ENCODE peak calls at places on chromosomes 13 and 19, in ten cellular contexts. One of them, this sample, is unnamed.

GRCh38 chr13:31221057-31221456 is 21.3 kb downstream of the B3GLCT start:
- DNase-seq in ascending aorta: no peak
- DNase-seq in lower lobe of right lung: no peak
- DNase-seq in AG09309: no peak
- DNase-seq in OCI-LY7: no peak
- DNase-seq in coronary artery: no peak
- DNase-seq in endothelial cell: no peak
- DNase-seq in MCF 10A: no peak
- DNase-seq in nephron progenitor cell: no peak
- DNase-seq in neural crest cell: no peak
- DNase-seq in this sample: no peak

GRCh38 chr19:492091-492531 is 4.2 kb upstream of the MADCAM1 start:
- DNase-seq in ascending aorta: no peak
- DNase-seq in lower lobe of right lung: no peak
- DNase-seq in AG09309: no peak
- DNase-seq in OCI-LY7: peak
- DNase-seq in coronary artery: no peak
- DNase-seq in endothelial cell: peak
- DNase-seq in MCF 10A: no peak
- DNase-seq in nephron progenitor cell: peak
- DNase-seq in neural crest cell: no peak
- DNase-seq in this sample: peak

GRCh38 chr19:35710784-35711723 is 6.7 kb downstream of the ZBTB32 start:
- DNase-seq in ascending aorta: no peak
- DNase-seq in lower lobe of right lung: no peak
- DNase-seq in AG09309: no peak
- DNase-seq in OCI-LY7: peak
- DNase-seq in coronary artery: no peak
- DNase-seq in endothelial cell: no peak
- DNase-seq in MCF 10A: no peak
- DNase-seq in nephron progenitor cell: no peak
- DNase-seq in neural crest cell: no peak
- DNase-seq in this sample: no peak

GRCh38 chr13:106917024-106917491 is 349.1 kb upstream of the ARGLU1 start:
- DNase-seq in ascending aorta: no peak
- DNase-seq in lower lobe of right lung: no peak
- DNase-seq in AG09309: no peak
- DNase-seq in OCI-LY7: no peak
- DNase-seq in coronary artery: no peak
- DNase-seq in endothelial cell: peak
- DNase-seq in MCF 10A: no peak
- DNase-seq in nephron progenitor cell: no peak
- DNase-seq in neural crest cell: no peak
- DNase-seq in this sample: no peak

GRCh38 chr19:16315825-16316505 is 8.7 kb upstream of the KLF2 start:
- DNase-seq in ascending aorta: peak
- DNase-seq in lower lobe of right lung: peak
- DNase-seq in AG09309: peak
- DNase-seq in OCI-LY7: no peak
- DNase-seq in coronary artery: peak
- DNase-seq in endothelial cell: no peak
- DNase-seq in MCF 10A: peak
- DNase-seq in nephron progenitor cell: no peak
- DNase-seq in neural crest cell: no peak
- DNase-seq in this sample: peak

GRCh38 chr13:25732146-25732865 is 319.5 kb downstream of the SHISA2 start:
- DNase-seq in ascending aorta: no peak
- DNase-seq in lower lobe of right lung: no peak
- DNase-seq in AG09309: no peak
- DNase-seq in OCI-LY7: no peak
- DNase-seq in coronary artery: no peak
- DNase-seq in endothelial cell: no peak
- DNase-seq in MCF 10A: no peak
- DNase-seq in nephron progenitor cell: no peak
- DNase-seq in neural crest cell: no peak
- DNase-seq in this sample: no peak

GRCh38 chr13:112877496-112877895 is 91.5 kb upstream of the MCF2L start:
- DNase-seq in ascending aorta: no peak
- DNase-seq in lower lobe of right lung: peak
- DNase-seq in AG09309: no peak
- DNase-seq in OCI-LY7: no peak
- DNase-seq in coronary artery: no peak
- DNase-seq in endothelial cell: no peak
- DNase-seq in MCF 10A: no peak
- DNase-seq in nephron progenitor cell: no peak
- DNase-seq in neural crest cell: no peak
- DNase-seq in this sample: no peak

GRCh38 chr13:53242015-53242414 is 213.4 kb downstream of the OLFM4 start:
- DNase-seq in ascending aorta: no peak
- DNase-seq in lower lobe of right lung: no peak
- DNase-seq in AG09309: no peak
- DNase-seq in OCI-LY7: no peak
- DNase-seq in coronary artery: no peak
- DNase-seq in endothelial cell: no peak
- DNase-seq in MCF 10A: no peak
- DNase-seq in nephron progenitor cell: no peak
- DNase-seq in neural crest cell: no peak
- DNase-seq in this sample: no peak

GRCh38 chr13:38766799-38767198 is 79.9 kb downstream of the FREM2 start:
- DNase-seq in ascending aorta: no peak
- DNase-seq in lower lobe of right lung: no peak
- DNase-seq in AG09309: no peak
- DNase-seq in OCI-LY7: no peak
- DNase-seq in coronary artery: no peak
- DNase-seq in endothelial cell: no peak
- DNase-seq in MCF 10A: no peak
- DNase-seq in nephron progenitor cell: no peak
- DNase-seq in neural crest cell: no peak
- DNase-seq in this sample: no peak

GRCh38 chr13:38767506-38768265 is 80.8 kb downstream of the FREM2 start:
- DNase-seq in ascending aorta: no peak
- DNase-seq in lower lobe of right lung: no peak
- DNase-seq in AG09309: no peak
- DNase-seq in OCI-LY7: no peak
- DNase-seq in coronary artery: no peak
- DNase-seq in endothelial cell: no peak
- DNase-seq in MCF 10A: peak
- DNase-seq in nephron progenitor cell: no peak
- DNase-seq in neural crest cell: no peak
- DNase-seq in this sample: no peak

GRCh38 chr13:38759390-38759789 is 72.5 kb downstream of the FREM2 start:
- DNase-seq in ascending aorta: no peak
- DNase-seq in lower lobe of right lung: no peak
- DNase-seq in AG09309: no peak
- DNase-seq in OCI-LY7: no peak
- DNase-seq in coronary artery: no peak
- DNase-seq in endothelial cell: no peak
- DNase-seq in MCF 10A: no peak
- DNase-seq in nephron progenitor cell: no peak
- DNase-seq in neural crest cell: no peak
- DNase-seq in this sample: no peak

GRCh38 chr13:38758278-38758677 is 71.4 kb downstream of the FREM2 start:
- DNase-seq in ascending aorta: no peak
- DNase-seq in lower lobe of right lung: no peak
- DNase-seq in AG09309: no peak
- DNase-seq in OCI-LY7: no peak
- DNase-seq in coronary artery: no peak
- DNase-seq in endothelial cell: no peak
- DNase-seq in MCF 10A: no peak
- DNase-seq in nephron progenitor cell: no peak
- DNase-seq in neural crest cell: no peak
- DNase-seq in this sample: no peak

GRCh38 chr13:38763446-38764381 is 76.8 kb downstream of the FREM2 start:
- DNase-seq in ascending aorta: no peak
- DNase-seq in lower lobe of right lung: no peak
- DNase-seq in AG09309: no peak
- DNase-seq in OCI-LY7: peak
- DNase-seq in coronary artery: no peak
- DNase-seq in endothelial cell: peak
- DNase-seq in MCF 10A: peak
- DNase-seq in nephron progenitor cell: peak
- DNase-seq in neural crest cell: peak
- DNase-seq in this sample: peak
- TF ChIP-seq CTCF in ascending aorta: no peak
- TF ChIP-seq CTCF in lower lobe of right lung: peak
- TF ChIP-seq CTCF in AG09309: peak
- TF ChIP-seq CTCF in OCI-LY7: peak
- TF ChIP-seq CTCF in coronary artery: no peak
- TF ChIP-seq CTCF in endothelial cell: peak
- TF ChIP-seq CTCF in MCF 10A: peak
- TF ChIP-seq CTCF in nephron progenitor cell: peak
- TF ChIP-seq CTCF in neural crest cell: peak
- TF ChIP-seq CTCF in this sample: peak

DNA sequence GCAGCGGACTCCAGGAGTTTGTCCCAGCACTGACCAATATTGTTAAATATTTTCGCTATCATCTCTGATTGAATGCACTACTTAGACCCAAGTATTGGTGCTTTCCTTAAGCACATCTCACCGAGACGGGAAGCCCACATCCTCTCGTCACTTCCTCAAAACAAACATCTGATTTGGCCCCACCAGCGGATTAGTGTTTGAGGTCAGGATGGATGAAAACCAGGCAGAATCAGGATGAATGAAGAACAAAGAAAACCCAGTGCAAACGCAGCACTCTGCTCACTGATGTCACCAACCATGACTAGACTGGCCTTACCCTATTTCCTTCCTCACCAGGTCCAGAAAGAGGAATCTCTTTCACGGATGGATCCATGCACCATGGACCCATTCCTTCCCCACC is 6.0 kb downstream of the PLAUR start:
- DNase-seq in ascending aorta: no peak
- DNase-seq in lower lobe of right lung: no peak
- DNase-seq in AG09309: no peak
- DNase-seq in OCI-LY7: peak
- DNase-seq in coronary artery: no peak
- DNase-seq in endothelial cell: no peak
- DNase-seq in MCF 10A: no peak
- DNase-seq in nephron progenitor cell: no peak
- DNase-seq in neural crest cell: no peak
- DNase-seq in this sample: no peak
- TF ChIP-seq CTCF in ascending aorta: no peak
- TF ChIP-seq CTCF in lower lobe of right lung: no peak
- TF ChIP-seq CTCF in AG09309: no peak
- TF ChIP-seq CTCF in OCI-LY7: no peak
- TF ChIP-seq CTCF in coronary artery: no peak
- TF ChIP-seq CTCF in endothelial cell: no peak
- TF ChIP-seq CTCF in MCF 10A: no peak
- TF ChIP-seq CTCF in nephron progenitor cell: no peak
- TF ChIP-seq CTCF in neural crest cell: no peak
- TF ChIP-seq CTCF in this sample: no peak

GRCh38 chr19:49662011-49662410 is 3.6 kb downstream of the IRF3 start:
- DNase-seq in ascending aorta: no peak
- DNase-seq in lower lobe of right lung: no peak
- DNase-seq in AG09309: no peak
- DNase-seq in OCI-LY7: no peak
- DNase-seq in coronary artery: no peak
- DNase-seq in endothelial cell: no peak
- DNase-seq in MCF 10A: no peak
- DNase-seq in nephron progenitor cell: no peak
- DNase-seq in neural crest cell: no peak
- DNase-seq in this sample: no peak

GRCh38 chr19:49665301-49666119 is at the start of the genes BCL2L12 and IRF3:
- DNase-seq in ascending aorta: peak
- DNase-seq in lower lobe of right lung: peak
- DNase-seq in AG09309: peak
- DNase-seq in OCI-LY7: peak
- DNase-seq in coronary artery: peak
- DNase-seq in endothelial cell: peak
- DNase-seq in MCF 10A: peak
- DNase-seq in nephron progenitor cell: peak
- DNase-seq in neural crest cell: peak
- DNase-seq in this sample: peak

GRCh38 chr19:49663224-49663623 is 2.4 kb downstream of the IRF3 start:
- DNase-seq in ascending aorta: no peak
- DNase-seq in lower lobe of right lung: no peak
- DNase-seq in AG09309: no peak
- DNase-seq in OCI-LY7: no peak
- DNase-seq in coronary artery: no peak
- DNase-seq in endothelial cell: no peak
- DNase-seq in MCF 10A: no peak
- DNase-seq in nephron progenitor cell: no peak
- DNase-seq in neural crest cell: no peak
- DNase-seq in this sample: no peak

GRCh38 chr19:49666120-49666444 is 349 bp downstream of the BCL2L12 start:
- DNase-seq in ascending aorta: no peak
- DNase-seq in lower lobe of right lung: no peak
- DNase-seq in AG09309: no peak
- DNase-seq in OCI-LY7: no peak
- DNase-seq in coronary artery: no peak
- DNase-seq in endothelial cell: no peak
- DNase-seq in MCF 10A: no peak
- DNase-seq in nephron progenitor cell: no peak
- DNase-seq in neural crest cell: no peak
- DNase-seq in this sample: no peak

DNA sequence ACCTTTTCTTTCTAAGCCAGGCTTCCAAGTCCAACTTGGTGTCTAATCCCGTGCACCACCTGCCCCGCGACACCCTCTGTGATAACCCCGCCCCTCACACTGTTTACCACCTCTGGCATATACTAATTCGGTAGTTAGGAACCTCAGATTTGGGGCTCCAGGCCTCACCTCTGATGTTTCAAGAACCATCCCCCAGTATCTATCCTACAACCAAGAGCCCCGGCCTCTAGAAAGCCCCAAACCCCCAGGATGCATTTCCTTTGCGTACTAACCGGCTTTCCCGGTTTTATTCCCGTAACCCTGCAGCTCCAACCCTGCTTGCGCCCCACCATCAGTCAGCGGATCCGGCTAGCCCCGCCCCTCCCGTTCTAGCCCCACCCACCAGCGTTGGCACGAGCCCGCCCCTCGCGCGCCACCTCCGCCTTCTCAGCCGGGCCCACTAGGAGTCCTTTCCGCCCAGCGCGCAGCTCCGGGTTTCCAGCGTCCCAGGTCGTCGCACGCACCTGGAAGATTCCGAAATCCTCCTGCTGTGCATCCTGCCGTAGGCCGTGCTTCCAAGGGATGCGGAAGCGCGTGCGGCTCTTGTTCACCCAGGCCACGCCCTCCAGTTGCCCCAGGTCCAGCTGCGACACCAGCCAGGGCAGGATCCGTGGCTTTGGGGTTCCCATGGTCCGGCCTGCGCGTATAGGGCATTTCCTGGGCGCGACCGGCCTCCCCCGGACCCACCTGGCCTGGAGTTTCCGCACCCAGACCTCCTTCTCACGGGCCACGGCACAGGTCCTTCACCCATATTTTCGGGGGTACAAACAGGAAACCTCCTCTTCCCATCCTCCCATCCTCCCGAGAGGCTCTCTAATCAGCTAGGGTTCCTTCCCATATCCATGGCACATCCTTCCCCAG is 1.2 kb downstream of the IRF3 start:
- DNase-seq in ascending aorta: peak
- DNase-seq in lower lobe of right lung: peak
- DNase-seq in AG09309: no peak
- DNase-seq in OCI-LY7: peak
- DNase-seq in coronary artery: peak
- DNase-seq in endothelial cell: peak
- DNase-seq in MCF 10A: peak
- DNase-seq in nephron progenitor cell: peak
- DNase-seq in neural crest cell: peak
- DNase-seq in this sample: peak
- TF ChIP-seq CTCF in ascending aorta: peak
- TF ChIP-seq CTCF in lower lobe of right lung: peak
- TF ChIP-seq CTCF in AG09309: peak
- TF ChIP-seq CTCF in OCI-LY7: no peak
- TF ChIP-seq CTCF in coronary artery: no peak
- TF ChIP-seq CTCF in endothelial cell: no peak
- TF ChIP-seq CTCF in MCF 10A: no peak
- TF ChIP-seq CTCF in nephron progenitor cell: no peak
- TF ChIP-seq CTCF in neural crest cell: no peak
- TF ChIP-seq CTCF in this sample: no peak

GRCh38 chr13:37138169-37138568 is 32.7 kb upstream of the CSNK1A1L start:
- DNase-seq in ascending aorta: no peak
- DNase-seq in lower lobe of right lung: no peak
- DNase-seq in AG09309: no peak
- DNase-seq in OCI-LY7: no peak
- DNase-seq in coronary artery: no peak
- DNase-seq in endothelial cell: no peak
- DNase-seq in MCF 10A: peak
- DNase-seq in nephron progenitor cell: peak
- DNase-seq in neural crest cell: no peak
- DNase-seq in this sample: peak
- TF ChIP-seq CTCF in ascending aorta: no peak
- TF ChIP-seq CTCF in lower lobe of right lung: no peak
- TF ChIP-seq CTCF in AG09309: peak
- TF ChIP-seq CTCF in OCI-LY7: no peak
- TF ChIP-seq CTCF in coronary artery: no peak
- TF ChIP-seq CTCF in endothelial cell: no peak
- TF ChIP-seq CTCF in MCF 10A: peak
- TF ChIP-seq CTCF in nephron progenitor cell: no peak
- TF ChIP-seq CTCF in neural crest cell: peak
- TF ChIP-seq CTCF in this sample: peak

This sample was measured in PC-3.